ENCODE peak calls at places on chromosome 20, in eight cellular contexts. M is fibroblast of the aortic adventitia; Z is T-cell; Q is AG04449; Y is activated T-helper 2 cell treated with anti-CD3 and anti-CD28 coated beads, Interferon-gamma antibody, Interleukin-2, Interleukin-4, amounts not matched to agents 10 μg/mL and 5 μg/mL and 100 μg/mL, durations not matched to agents 14 hours and 24 hours and 36 hours; G is heart right ventricle; C is A549; D is hypothalamus. E is an unnamed sample.

GRCh38 chr20:59159091-59159821 is 4.4 kb upstream of the ZNF831 start:
- DNase-seq in C (no peak), M (no peak), D (no peak), Y (no peak), Z (peak; percentile 82), G (no peak), Q (no peak), E (no peak)

GRCh38 chr20:1872456-1873183 is 22.6 kb upstream of the SIRPA start:
- DNase-seq in M (no peak), G (no peak), C (no peak), Q (no peak), Z (no peak), D (no peak), Y (no peak), E (no peak)

GRCh38 chr20:24418731-24419130 is 50.7 kb upstream of the SYNDIG1 start:
- DNase-seq in M (peak; percentile 82), D (no peak), C (no peak), Q (no peak), Z (no peak), Y (no peak), G (no peak), E (no peak)

GRCh38 chr20:57390604-57391438 is at the start of gene RBM38:
- DNase-seq in Z (peak; percentile 49), M (peak; percentile 42), G (peak; percentile 78), Q (no peak), Y (peak; percentile 74), C (peak; percentile 66), D (peak; percentile 30), E (peak; percentile 80)

GRCh38 chr20:6140947-6141346 is 18.1 kb upstream of the FERMT1 start:
- DNase-seq in Q (no peak), M (no peak), Y (no peak), Z (no peak), C (no peak), D (no peak), G (no peak), E (no peak)

GRCh38 chr20:18805881-18806280 is 7.7 kb upstream of the SCP2D1 start:
- DNase-seq in G (no peak), C (no peak), Z (no peak), M (no peak), Y (no peak), Q (peak; percentile 4), D (no peak), E (no peak)

GRCh38 chr20:49821381-49821780 is 8.8 kb downstream of the SLC9A8 start:
- DNase-seq in C (no peak), Z (no peak), Y (no peak), M (no peak), D (no peak), G (no peak), Q (no peak), E (no peak)

GRCh38 chr20:58044286-58044685 is 184.2 kb downstream of the ANKRD60 start:
- DNase-seq in M (no peak), C (no peak), Z (no peak), Y (no peak), Q (no peak), G (no peak), D (no peak), E (no peak)

GRCh38 chr20:43844778-43845614 is 69.7 kb upstream of the TOX2 start:
- DNase-seq in Z (no peak), C (no peak), G (peak; percentile 33), M (peak; percentile 98), D (no peak), Y (no peak), Q (peak; percentile 77), E (no peak)

GRCh38 chr20:21182832-21183563 is 57.1 kb downstream of the KIZ start:
- DNase-seq in D (no peak), M (peak; percentile 82), Q (peak; percentile 91), C (no peak), G (no peak), Y (no peak), Z (no peak), E (no peak)

GRCh38 chr20:55095745-55096450 is 620.5 kb downstream of the DOK5 start:
- DNase-seq in G (no peak), Z (no peak), D (no peak), Y (no peak), C (no peak), Q (no peak), M (no peak), E (no peak)

GRCh38 chr20:52801628-52802006 is 170.5 kb upstream of the TSHZ2 start:
- DNase-seq in Z (no peak), M (no peak), Y (no peak), C (no peak), G (no peak), D (no peak), Q (no peak), E (no peak)

GRCh38 chr20:20022498-20022897 is 5.3 kb downstream of the NAA20 start:
- DNase-seq in G (no peak), D (no peak), Z (no peak), M (no peak), C (no peak), Q (no peak), Y (peak; percentile 11), E (no peak)

GRCh38 chr20:33606114-33606771 is 55.9 kb upstream of the C20orf144 start:
- DNase-seq in C (no peak), Q (no peak), Z (no peak), Y (no peak), G (no peak), M (no peak), D (no peak), E (peak; percentile 40)

GRCh38 chr20:48785801-48786200 is 42.0 kb downstream of the PREX1 start:
- DNase-seq in D (no peak), Q (no peak), Y (no peak), G (no peak), Z (no peak), C (no peak), M (no peak), E (no peak)

GRCh38 chr20:3168079-3168828 is 5.1 kb downstream of the LZTS3 start:
- DNase-seq in Q (no peak), G (peak; percentile 52), Z (no peak), M (no peak), Y (no peak), C (no peak), D (no peak), E (peak; percentile 40)

GRCh38 chr20:13648291-13648690 is 9.6 kb upstream of the TASP1 start:
- DNase-seq in G (peak; percentile 17), M (no peak), D (no peak), C (no peak), Y (no peak), Q (no peak), Z (no peak), E (no peak)

GRCh38 chr20:35511814-35512420 is 17.5 kb downstream of the C20orf173 start:
- DNase-seq in C (peak; percentile 34), Y (no peak), Z (no peak), M (peak; percentile 59), G (no peak), Q (no peak), D (no peak), E (no peak)

GRCh38 chr20:19317240-19318069 is 105.0 kb downstream of the SLC24A3 start:
- DNase-seq in Z (no peak), D (no peak), M (no peak), Y (no peak), C (no peak), Q (no peak), G (no peak), E (no peak)

GRCh38 chr20:45752747-45753146 is 30.6 kb downstream of the SPINT4 start:
- DNase-seq in M (no peak), Y (no peak), Q (no peak), Z (no peak), C (no peak), G (no peak), D (no peak), E (no peak)

GRCh38 chr20:17556842-17557674 is 12.8 kb upstream of the DSTN start:
- DNase-seq in C (no peak), G (peak; percentile 76), D (no peak), Z (no peak), Y (no peak), M (peak; percentile 72), Q (no peak), E (no peak)

GRCh38 chr20:40343390-40343789 is 345.6 kb downstream of the MAFB start:
- DNase-seq in D (no peak), Y (no peak), G (no peak), C (no peak), Z (no peak), M (no peak), Q (no peak), E (no peak)

GRCh38 chr20:31747640-31748039 is 8.6 kb downstream of the TPX2 start:
- DNase-seq in G (no peak), M (peak; percentile 83), Z (no peak), D (no peak), C (no peak), Y (no peak), Q (no peak), E (no peak)

GRCh38 chr20:2314759-2315439 is 19.1 kb downstream of the TGM3 start:
- DNase-seq in D (no peak), Z (no peak), C (no peak), Q (peak; percentile 65), G (peak; percentile 24), Y (no peak), M (peak; percentile 95), E (no peak)

GRCh38 chr20:38184098-38184497 is 19.0 kb upstream of the TGM2 start:
- DNase-seq in C (no peak), M (no peak), G (no peak), Y (no peak), D (no peak), Z (no peak), Q (no peak), E (no peak)

GRCh38 chr20:24896984-24897383 is 52.1 kb upstream of the CST7 start:
- DNase-seq in Y (no peak), M (no peak), Z (no peak), G (no peak), Q (no peak), C (no peak), D (no peak), E (no peak)

GRCh38 chr20:61454053-61454452 is 202.0 kb downstream of the CDH4 start:
- DNase-seq in M (no peak), D (no peak), C (no peak), Z (no peak), Q (no peak), G (no peak), Y (no peak), E (no peak)

GRCh38 chr20:22430154-22430745 is 154.1 kb downstream of the FOXA2 start:
- DNase-seq in C (peak; percentile 92), G (no peak), Q (no peak), Y (no peak), M (no peak), D (no peak), Z (no peak), E (no peak)

GRCh38 chr20:49375170-49375569 is 97.3 kb upstream of the ZNFX1 start:
- DNase-seq in Y (no peak), Q (no peak), G (no peak), D (no peak), C (no peak), M (no peak), Z (no peak), E (no peak)

GRCh38 chr20:57468523-57469417 is 56.2 kb downstream of the CTCFL start:
- DNase-seq in Y (no peak), D (no peak), C (no peak), G (no peak), M (no peak), Z (no peak), Q (no peak), E (no peak)